ENCODE peak calls at places on chromosomes 2 and 18, in eight cellular contexts. F, K, O, V, H, P, S and A are unnamed samples.

GRCh38 chr2:45554073-45554742 is 56.9 kb downstream of the SRBD1 start:
- DNase-seq in V (no peak), O (peak), F (peak), P (peak), S (no peak), H (no peak), K (no peak), A (no peak)

GRCh38 chr2:118062048-118062447 is 26.2 kb upstream of the INSIG2 start:
- DNase-seq in P (peak), V (no peak), O (peak), F (no peak), S (no peak), H (no peak), K (no peak), A (no peak)

GRCh38 chr2:46097714-46098480 is 199.3 kb upstream of the EPAS1 start:
- DNase-seq in S (peak), O (peak), P (peak), V (no peak), F (peak), K (no peak), H (peak), A (peak)

GRCh38 chr2:226795281-226796011 is 4.2 kb downstream of the IRS1 start:
- DNase-seq in S (no peak), O (no peak), P (peak), V (no peak), F (no peak), H (peak), K (peak), A (peak)

GRCh38 chr2:78416625-78417300 is 608.7 kb upstream of the REG3G start:
- DNase-seq in F (no peak), H (no peak), V (no peak), S (no peak), O (no peak), K (no peak), P (no peak), A (no peak)

GRCh38 chr2:236769981-236770671 is 200.5 kb downstream of the ACKR3 start:
- DNase-seq in S (no peak), F (peak), V (no peak), P (peak), O (peak), H (no peak), K (no peak), A (no peak)

GRCh38 chr2:3487931-3488554 is 31.3 kb downstream of the ADI1 start:
- DNase-seq in K (peak), V (no peak), P (no peak), H (no peak), F (no peak), S (no peak), O (no peak), A (no peak)

GRCh38 chr2:158464426-158465281 is 7.9 kb downstream of the PKP4 start:
- DNase-seq in F (peak), P (peak), V (no peak), S (no peak), O (peak), K (no peak), H (no peak), A (no peak)

GRCh38 chr2:206887705-206888104 is 51.6 kb upstream of the CPO start:
- DNase-seq in K (no peak), S (peak), O (no peak), F (no peak), V (no peak), H (no peak), P (no peak), A (no peak)

GRCh38 chr2:15939556-15939853 is 845 bp upstream of the MYCN start:
- DNase-seq in S (no peak), V (no peak), P (peak), F (no peak), K (peak), H (peak), O (no peak), A (peak)

GRCh38 chr2:45259144-45259543 is 249.9 kb upstream of the SIX2 start:
- DNase-seq in P (no peak), V (no peak), S (no peak), O (no peak), F (no peak), K (no peak), H (peak), A (no peak)

GRCh38 chr2:110866036-110866435 is 133.7 kb downstream of the ACOXL start:
- DNase-seq in K (no peak), S (no peak), P (no peak), V (no peak), H (no peak), F (no peak), O (no peak), A (no peak)

GRCh38 chr2:204019572-204020501 is 83.3 kb downstream of the ICOS start:
- DNase-seq in V (no peak), P (peak), F (peak), K (no peak), O (no peak), H (no peak), S (no peak), A (no peak)

GRCh38 chr18:55967019-55967418 is 379.0 kb upstream of the TCF4 start:
- DNase-seq in O (no peak), V (no peak), K (no peak), H (no peak), F (no peak), S (no peak), P (no peak), A (no peak)

GRCh38 chr2:171965661-171966060 is 34.1 kb upstream of the METAP1D start:
- DNase-seq in K (no peak), H (no peak), F (no peak), P (no peak), S (no peak), O (no peak), V (no peak), A (no peak)

GRCh38 chr2:178025551-178026185 is 46.9 kb downstream of the PDE11A start:
- DNase-seq in O (no peak), H (no peak), K (no peak), V (no peak), F (no peak), P (no peak), S (no peak), A (no peak)

GRCh38 chr18:984004-984403 is 79.3 kb downstream of the ADCYAP1 start:
- DNase-seq in H (no peak), V (no peak), F (peak), S (no peak), O (peak), P (no peak), K (no peak), A (no peak)

GRCh38 chr2:105329197-105329554 is 359 bp downstream of the TGFBRAP1 start:
- DNase-seq in P (peak), O (no peak), S (no peak), F (no peak), K (peak), H (no peak), V (no peak), A (no peak)

GRCh38 chr2:56713161-56713676 is 529.4 kb downstream of the CCDC85A start:
- DNase-seq in V (no peak), F (peak), H (no peak), K (no peak), S (no peak), O (peak), P (peak), A (no peak)

GRCh38 chr2:121155502-121156056 is 129.4 kb downstream of the TFCP2L1 start:
- DNase-seq in F (no peak), O (no peak), H (peak), P (no peak), S (peak), V (no peak), K (no peak), A (peak)

GRCh38 chr2:234425923-234426603 is 70.8 kb downstream of the ARL4C start:
- DNase-seq in P (no peak), F (no peak), S (peak), O (no peak), V (no peak), H (peak), K (no peak), A (no peak)

GRCh38 chr2:201235865-201236811 is 24.2 kb upstream of the CASP8 start:
- DNase-seq in S (peak), O (peak), K (peak), V (peak), P (peak), F (peak), H (no peak), A (peak)

GRCh38 chr2:9139491-9140443 is 66.8 kb upstream of the ASAP2 start:
- DNase-seq in O (peak), H (peak), K (peak), F (no peak), S (peak), V (peak), P (peak), A (peak)

GRCh38 chr2:4445821-4446220 is 742.4 kb downstream of the DCDC2C start:
- DNase-seq in F (no peak), K (no peak), S (no peak), V (no peak), O (no peak), P (no peak), H (no peak), A (no peak)

GRCh38 chr2:237097326-237097910 is 11.7 kb downstream of the COPS8 start:
- DNase-seq in F (no peak), K (no peak), P (peak), O (peak), H (no peak), S (no peak), V (no peak), A (no peak)

GRCh38 chr2:42864222-42864621 is 71.8 kb upstream of the HAAO start:
- DNase-seq in O (no peak), V (no peak), K (no peak), F (no peak), S (no peak), P (no peak), H (no peak), A (no peak)

GRCh38 chr18:59232309-59233016 is 12.5 kb downstream of the GRP start:
- DNase-seq in P (no peak), V (no peak), H (no peak), S (no peak), K (no peak), F (no peak), O (no peak), A (no peak)

GRCh38 chr18:10927980-10928605 is 221.3 kb downstream of the PIEZO2 start:
- DNase-seq in F (peak), S (no peak), H (no peak), V (no peak), K (no peak), P (peak), O (peak), A (no peak)

GRCh38 chr18:54358495-54358793 is 738 bp downstream of the C18orf54 start:
- DNase-seq in H (no peak), O (no peak), P (peak), V (no peak), S (no peak), K (no peak), F (no peak), A (no peak)

GRCh38 chr2:222709191-222709891 is 37.9 kb downstream of the MOGAT1 start:
- DNase-seq in H (peak), P (peak), F (peak), K (peak), S (peak), O (peak), V (peak), A (no peak)

GRCh38 chr2:126902859-126903258 is 4.2 kb downstream of the TEX51 start:
- DNase-seq in S (no peak), O (no peak), V (no peak), H (no peak), K (no peak), F (no peak), P (no peak), A (no peak)

GRCh38 chr18:36481935-36482334 is 184.4 kb downstream of the FHOD3 start:
- DNase-seq in F (no peak), V (no peak), K (no peak), P (no peak), S (no peak), O (no peak), H (no peak), A (no peak)

GRCh38 chr2:118845005-118845842 is 2.2 kb downstream of the EN1 start:
- DNase-seq in H (no peak), F (no peak), V (peak), P (peak), K (peak), O (no peak), S (no peak), A (no peak)

GRCh38 chr2:27809761-27810241 is 38.3 kb downstream of the MRPL33 start:
- DNase-seq in O (peak), K (no peak), F (peak), S (no peak), V (no peak), H (no peak), P (peak), A (no peak)
- H3K27ac ChIP-seq in O (no peak), K (no peak), F (peak), S (no peak), V (no peak), H (no peak), P (peak), A (no peak)

GRCh38 chr2:11865820-11866219 is 119.4 kb downstream of the LPIN1 start:
- DNase-seq in P (no peak), K (no peak), H (no peak), V (no peak), O (no peak), S (no peak), F (no peak), A (no peak)

GRCh38 chr2:11865378-11865777 is 118.9 kb downstream of the LPIN1 start:
- DNase-seq in K (no peak), F (no peak), V (no peak), O (no peak), P (no peak), H (no peak), S (no peak), A (no peak)

GRCh38 chr2:11867926-11868325 is 121.5 kb downstream of the LPIN1 start:
- DNase-seq in O (no peak), P (no peak), K (no peak), H (no peak), F (no peak), V (no peak), S (no peak), A (no peak)

GRCh38 chr2:11864724-11865123 is 118.3 kb downstream of the LPIN1 start:
- DNase-seq in O (no peak), K (no peak), F (no peak), P (no peak), S (no peak), H (no peak), V (no peak), A (no peak)

GRCh38 chr2:11866358-11867335 is 120.2 kb downstream of the LPIN1 start:
- DNase-seq in P (no peak), V (no peak), O (no peak), S (no peak), H (no peak), K (no peak), F (no peak), A (no peak)
- H3K4me3 ChIP-seq in P (no peak), V (no peak), O (no peak), S (no peak), H (no peak), K (no peak), F (no peak), A (no peak)

GRCh38 chr2:74383254-74383653 is 3.1 kb upstream of the DCTN1 start:
- DNase-seq in S (peak), K (no peak), H (no peak), F (peak), V (no peak), O (peak), P (peak), A (peak)
- H3K27ac ChIP-seq in S (no peak), K (no peak), H (peak), F (no peak), V (no peak), O (peak), P (peak), A (peak)

GRCh38 chr2:240646061-240646899 is 21.0 kb downstream of the GPR35 start:
- DNase-seq in F (no peak), H (peak), O (no peak), S (no peak), V (no peak), P (no peak), K (peak), A (no peak)
- H3K4me3 ChIP-seq in F (no peak), H (no peak), O (no peak), S (no peak), V (no peak), P (no peak), K (no peak), A (no peak)

DNA sequence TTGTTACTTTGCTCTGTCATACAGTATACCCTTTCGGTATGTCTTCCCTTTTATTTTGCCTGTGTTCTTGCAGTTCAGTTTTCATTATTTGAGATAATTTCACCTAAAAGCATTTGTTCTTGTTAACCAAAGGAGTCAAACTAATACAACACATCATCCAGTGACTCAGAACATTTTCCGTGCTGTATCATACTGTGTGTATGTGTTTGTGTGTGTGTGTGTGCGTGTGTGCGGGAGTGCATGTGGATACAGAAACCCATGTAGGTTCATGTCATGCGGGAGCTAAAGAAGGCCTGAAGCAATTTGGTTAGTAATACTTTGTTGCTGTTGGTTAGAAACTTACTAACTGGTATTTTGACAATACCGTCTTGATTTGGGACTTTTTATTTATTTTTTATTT is 60.0 kb downstream of the CEP192 start:
- DNase-seq in O (peak), H (no peak), F (peak), V (no peak), S (no peak), P (peak), K (no peak), A (no peak)
- H3K27ac ChIP-seq in O (no peak), H (no peak), F (no peak), V (no peak), S (no peak), P (no peak), K (no peak), A (no peak)